ENCODE peak calls at places on chromosomes 2 and 18, in ten cellular contexts. N is T1000; I is Peyer's patch; Q is activated CD4-positive, alpha-beta T cell treated with anti-CD3 and anti-CD28 coated beads, Interleukin-2, amount 10 ng/mL, durations not matched to agents 7 days and 5 days; V is ovary; Z is stimulated activated CD4-positive, alpha-beta T cell treated with anti-CD3 and anti-CD28 coated beads, Interleukin-1b, Interleukin-23, amount 100 ng/mL, for 24 hours; A is stimulated activated naive CD8-positive, alpha-beta T cell treated with anti-CD3 and anti-CD28 coated beads, Interleukin-15, Interleukin-2, amounts not matched to agents 100 U/mL and 50 U/mL, for 24 hours; M is EH; S is glutamatergic neuron; R is lower lobe of right lung. W is an unnamed sample.

GRCh38 chr18:80170395-80171094 is 61.5 kb downstream of the ADNP2 start:
- DNase-seq in N (no peak), I (peak), Q (no peak), V (no peak), Z (no peak), A (no peak), M (no peak), S (no peak), R (peak), W (no peak)

GRCh38 chr2:161983896-161984295 is 90.1 kb downstream of the DPP4 start:
- DNase-seq in N (no peak), I (no peak), Q (no peak), V (no peak), Z (no peak), A (no peak), M (peak), S (no peak), R (no peak), W (no peak)

GRCh38 chr2:189076572-189076971 is 102.4 kb downstream of the COL3A1 start:
- DNase-seq in N (no peak), I (no peak), Q (no peak), V (peak), Z (no peak), A (no peak), M (peak), S (no peak), R (no peak), W (no peak)

GRCh38 chr2:101012706-101013181 is 10.7 kb downstream of the RPL31 start:
- DNase-seq in N (peak), I (no peak), Q (peak), V (peak), Z (no peak), A (peak), M (peak), S (no peak), R (no peak), W (peak)

GRCh38 chr2:132849118-132849517 is 179.1 kb upstream of the LYPD1 start:
- DNase-seq in N (no peak), I (no peak), Q (no peak), V (no peak), Z (no peak), A (no peak), M (peak), S (no peak), R (no peak), W (no peak)

GRCh38 chr18:36501100-36501499 is 203.6 kb downstream of the FHOD3 start:
- DNase-seq in N (no peak), I (no peak), Q (no peak), V (no peak), Z (no peak), A (no peak), M (no peak), S (no peak), R (no peak), W (no peak)

GRCh38 chr2:109331864-109332848 is 203.2 kb downstream of the SH3RF3 start:
- DNase-seq in N (peak), I (peak), Q (peak), V (peak), Z (no peak), A (peak), M (peak), S (no peak), R (peak), W (peak)

GRCh38 chr2:128280901-128281321 is 37.8 kb downstream of the HS6ST1 start:
- DNase-seq in N (no peak), I (peak), Q (no peak), V (peak), Z (no peak), A (no peak), M (no peak), S (peak), R (peak), W (no peak)

GRCh38 chr2:207122914-207123744 is 42.6 kb downstream of the KLF7 start:
- DNase-seq in N (no peak), I (no peak), Q (no peak), V (no peak), Z (peak), A (peak), M (peak), S (no peak), R (no peak), W (no peak)

GRCh38 chr18:6920099-6920955 is 190.8 kb downstream of the ARHGAP28 start:
- DNase-seq in N (no peak), I (no peak), Q (peak), V (peak), Z (no peak), A (peak), M (peak), S (peak), R (no peak), W (peak)

GRCh38 chr18:73564073-73564472 is 583.6 kb downstream of the FBXO15 start:
- DNase-seq in N (no peak), I (no peak), Q (no peak), V (no peak), Z (no peak), A (no peak), M (peak), S (no peak), R (no peak), W (no peak)

GRCh38 chr2:98118161-98118560 is 31.2 kb downstream of the VWA3B start:
- DNase-seq in N (no peak), I (no peak), Q (no peak), V (no peak), Z (no peak), A (no peak), M (peak), S (no peak), R (no peak), W (no peak)

GRCh38 chr2:99691931-99692330 is 202.1 kb upstream of the REV1 start:
- DNase-seq in N (no peak), I (no peak), Q (no peak), V (no peak), Z (no peak), A (no peak), M (no peak), S (no peak), R (peak), W (no peak)

GRCh38 chr2:134217316-134217715 is 36.6 kb upstream of the MGAT5 start:
- DNase-seq in N (no peak), I (no peak), Q (no peak), V (no peak), Z (no peak), A (no peak), M (no peak), S (no peak), R (no peak), W (no peak)

GRCh38 chr2:189824694-189825396 is 40.6 kb downstream of the PMS1 start:
- DNase-seq in N (no peak), I (no peak), Q (no peak), V (no peak), Z (no peak), A (no peak), M (no peak), S (no peak), R (no peak), W (no peak)

GRCh38 chr2:69384618-69385081 is 2.4 kb downstream of the GFPT1 start:
- DNase-seq in N (no peak), I (no peak), Q (no peak), V (no peak), Z (no peak), A (no peak), M (peak), S (no peak), R (no peak), W (no peak)

GRCh38 chr2:215315301-215315700 is 3.4 kb downstream of the ATIC start:
- DNase-seq in N (no peak), I (no peak), Q (no peak), V (no peak), Z (no peak), A (no peak), M (no peak), S (no peak), R (no peak), W (no peak)

GRCh38 chr2:200944467-200945394 is 18.7 kb downstream of the ORC2 start:
- DNase-seq in N (no peak), I (peak), Q (peak), V (no peak), Z (peak), A (peak), M (peak), S (no peak), R (no peak), W (no peak)

GRCh38 chr2:85709385-85709784 is 15.2 kb downstream of the GNLY start:
- DNase-seq in N (no peak), I (no peak), Q (no peak), V (no peak), Z (no peak), A (no peak), M (peak), S (no peak), R (no peak), W (no peak)

W was measured in Jurkat, Clone E6-1.